ENCODE peak calls at places on chromosome 22, in nine cellular contexts. Y, T, O, V, M, E, X, F and W are unnamed samples.

GRCh38 chr22:47000256-47000655 is 237.8 kb downstream of the TBC1D22A start:
- DNase-seq in Y (no peak), T (no peak), O (no peak), V (no peak), M (no peak), E (no peak), X (peak), F (no peak), W (no peak)

GRCh38 chr22:24494535-24495364 is at the start of gene UPB1:
- DNase-seq in Y (no peak), T (no peak), O (no peak), V (no peak), M (no peak), E (no peak), X (peak), F (no peak), W (no peak)

GRCh38 chr22:48980918-48981317 is 846.8 kb downstream of the BRD1 start:
- DNase-seq in Y (no peak), T (no peak), O (no peak), V (no peak), M (no peak), E (no peak), X (no peak), F (no peak), W (no peak)

GRCh38 chr22:31160328-31160978 is 471 bp downstream of the RNF185 start:
- DNase-seq in Y (no peak), T (peak), O (peak), V (no peak), M (peak), E (no peak), X (no peak), F (no peak), W (no peak)

GRCh38 chr22:38471237-38471636 is 3.3 kb downstream of the KDELR3 start:
- DNase-seq in Y (no peak), T (no peak), O (no peak), V (no peak), M (no peak), E (no peak), X (peak), F (no peak), W (no peak)

GRCh38 chr22:49042877-49043859 is 784.5 kb downstream of the BRD1 start:
- DNase-seq in Y (no peak), T (no peak), O (no peak), V (no peak), M (no peak), E (no peak), X (peak), F (no peak), W (no peak)

GRCh38 chr22:31611065-31611760 is 50.8 kb downstream of the PISD start:
- DNase-seq in Y (no peak), T (no peak), O (no peak), V (no peak), M (peak), E (no peak), X (peak), F (no peak), W (no peak)

GRCh38 chr22:43411040-43411919 is 534 bp upstream of the MPPED1 start:
- DNase-seq in Y (no peak), T (no peak), O (no peak), V (no peak), M (no peak), E (no peak), X (peak), F (no peak), W (no peak)

GRCh38 chr22:38172489-38173155 is 9.0 kb downstream of the PLA2G6 start:
- DNase-seq in Y (peak), T (no peak), O (no peak), V (peak), M (no peak), E (peak), X (no peak), F (peak), W (no peak)

GRCh38 chr22:39129746-39130145 is 22.7 kb downstream of the CBX7 start:
- DNase-seq in Y (no peak), T (no peak), O (no peak), V (no peak), M (no peak), E (no peak), X (no peak), F (no peak), W (no peak)

GRCh38 chr22:46864314-46865051 is 102.0 kb downstream of the TBC1D22A start:
- DNase-seq in Y (no peak), T (no peak), O (no peak), V (no peak), M (no peak), E (no peak), X (no peak), F (no peak), W (no peak)

GRCh38 chr22:41939981-41940852 is 6.7 kb downstream of the CENPM start:
- DNase-seq in Y (peak), T (peak), O (no peak), V (peak), M (no peak), E (no peak), X (peak), F (peak), W (no peak)

GRCh38 chr22:44314425-44315067 is 1.8 kb upstream of the SHISAL1 start:
- DNase-seq in Y (no peak), T (no peak), O (no peak), V (no peak), M (no peak), E (no peak), X (peak), F (no peak), W (no peak)

GRCh38 chr22:22523494-22523893 is 3.4 kb upstream of the ZNF280A start:
- DNase-seq in Y (no peak), T (no peak), O (no peak), V (no peak), M (no peak), E (no peak), X (no peak), F (no peak), W (no peak)

GRCh38 chr22:31308181-31308580 is 15.9 kb upstream of the PIK3IP1 start:
- DNase-seq in Y (no peak), T (no peak), O (no peak), V (no peak), M (no peak), E (no peak), X (no peak), F (no peak), W (no peak)